ENCODE peak calls at places on chromosomes 7 and 10, in seven cellular contexts. L, U, O, V, S, Q and N are unnamed samples.
A peak's percentile ranks its signal among the peaks of the same experiment; 100 is the strongest.

GRCh38 chr10:13503745-13504463 is 24.9 kb downstream of the BEND7 start:
- DNase-seq in U (no peak), O (peak; percentile 40), Q (no peak), L (no peak), V (no peak), S (no peak), N (no peak)

GRCh38 chr10:133201151-133201947 is 28.7 kb upstream of the UTF1 start:
- DNase-seq in U (no peak), Q (no peak), O (no peak), V (no peak), S (no peak), L (no peak), N (no peak)

GRCh38 chr7:8063706-8064297 is 95.2 kb downstream of the GLCCI1 start:
- DNase-seq in S (no peak), O (peak; percentile 43), L (no peak), U (no peak), V (no peak), Q (no peak), N (no peak)

GRCh38 chr10:86294346-86295265 is 72.0 kb downstream of the GRID1 start:
- DNase-seq in O (no peak), S (no peak), V (no peak), L (no peak), Q (no peak), U (no peak), N (no peak)

GRCh38 chr7:155804897-155805825 is 7.1 kb downstream of the SHH start:
- DNase-seq in L (peak; percentile 44), S (peak; percentile 52), Q (peak; percentile 94), V (no peak), U (peak; percentile 19), O (peak; percentile 78), N (no peak)

GRCh38 chr7:2165610-2166594 is 66.8 kb downstream of the MAD1L1 start:
- DNase-seq in Q (no peak), V (no peak), U (no peak), S (no peak), L (no peak), O (no peak), N (no peak)

GRCh38 chr10:75210193-75211006 is at the start of gene VDAC2:
- DNase-seq in L (peak; percentile 93), O (peak; percentile 87), S (peak; percentile 91), U (peak; percentile 92), Q (peak; percentile 94), V (peak; percentile 57), N (no peak)

GRCh38 chr10:95260909-95261552 is 29.8 kb downstream of the PDLIM1 start:
- DNase-seq in L (no peak), O (no peak), Q (no peak), S (no peak), U (no peak), V (no peak), N (no peak)

GRCh38 chr7:137754076-137754851 is 92.5 kb downstream of the DGKI start:
- DNase-seq in V (no peak), S (no peak), O (peak; percentile 12), L (no peak), U (no peak), Q (no peak), N (no peak)